ENCODE peak calls at places on chromosomes 1 and 21, in four cellular contexts. W is choroid plexus epithelial cell, I is cardiac muscle cell, F is PC-9. M is an unnamed sample.

GRCh38 chr1:28775121-28775942 is 36.6 kb upstream of the OPRD1 start:
- DNase-seq in F (peak), I (no peak), W (peak), M (peak)

GRCh38 chr1:18290740-18291412 is 183.3 kb downstream of the IGSF21 start:
- DNase-seq in W (no peak), F (no peak), I (peak), M (no peak)

GRCh38 chr1:15134285-15134684 is 19.3 kb upstream of the TMEM51 start:
- DNase-seq in I (no peak), W (no peak), F (no peak), M (no peak)

GRCh38 chr1:145785481-145785880 is 38.4 kb downstream of the RNF115 start:
- DNase-seq in I (no peak), W (peak), F (no peak), M (no peak)

GRCh38 chr1:99728494-99729235 is 37.8 kb downstream of the FRRS1 start:
- DNase-seq in I (peak), F (no peak), W (peak), M (no peak)

GRCh38 chr21:15003463-15004135 is 61.2 kb downstream of the NRIP1 start:
- DNase-seq in F (no peak), I (peak), W (no peak), M (no peak)

GRCh38 chr1:15525043-15525958 is 1.3 kb upstream of the CASP9 start:
- DNase-seq in F (peak), W (no peak), I (no peak), M (no peak)

GRCh38 chr1:178693368-178693767 is 31.7 kb upstream of the RALGPS2 start:
- DNase-seq in I (no peak), W (peak), F (no peak), M (no peak)

GRCh38 chr1:93446837-93447451 is 974 bp upstream of the FNBP1L start:
- DNase-seq in I (no peak), F (peak), W (no peak), M (no peak)

GRCh38 chr1:32900956-32901822 is at the start of gene TMEM54:
- DNase-seq in W (no peak), F (peak), I (peak), M (no peak)

GRCh38 chr1:218499021-218499691 is 154.0 kb downstream of the TGFB2 start:
- DNase-seq in F (peak), W (peak), I (no peak), M (no peak)

GRCh38 chr1:18921506-18922251 is 19.3 kb upstream of the ALDH4A1 start:
- DNase-seq in W (no peak), I (no peak), F (no peak), M (no peak)

GRCh38 chr1:37997256-37998088 is 7.7 kb upstream of the SF3A3 start:
- DNase-seq in W (no peak), I (no peak), F (no peak), M (no peak)

GRCh38 chr1:247228133-247228532 is 27.7 kb upstream of the VN1R5 start:
- DNase-seq in W (peak), I (no peak), F (no peak), M (no peak)
- TF ChIP-seq CTCF in W (peak), I (no peak), F (no peak), M (no peak)

DNA sequence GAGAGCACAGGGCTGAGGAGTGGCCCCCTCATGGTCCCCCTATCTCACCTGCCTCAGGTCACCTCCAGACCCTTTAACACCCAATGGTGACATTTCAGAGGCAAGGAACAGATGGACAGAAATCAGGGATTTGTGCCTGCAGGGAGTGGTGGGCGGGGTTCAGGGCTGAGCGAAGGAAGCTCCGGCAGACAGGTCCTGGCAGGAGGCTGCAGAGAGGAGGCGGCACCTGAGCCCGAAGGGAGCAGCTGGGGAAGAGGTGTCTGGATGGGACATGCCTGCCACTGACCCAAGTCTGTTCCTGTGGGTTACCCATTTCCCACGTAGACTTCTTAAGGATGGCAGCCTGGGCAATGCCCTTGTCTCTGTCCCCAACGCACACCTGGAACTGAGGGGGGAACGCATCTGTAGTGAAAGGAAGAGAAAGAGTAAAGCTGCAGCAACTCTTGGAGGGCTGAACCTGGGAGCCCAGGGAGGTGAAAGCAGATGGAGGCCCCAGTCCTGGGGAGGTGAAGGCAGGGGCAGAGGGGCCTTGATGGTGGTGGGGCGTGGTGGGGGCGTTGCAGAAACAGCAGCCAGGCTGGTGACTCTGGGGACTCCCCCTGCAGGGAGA is 61.6 kb upstream of the ADARB1 start:
- DNase-seq in I (no peak), F (no peak), W (no peak), M (peak)
- TF ChIP-seq CTCF in I (no peak), F (no peak), W (peak), M (no peak)

GRCh38 chr1:184986250-184986649 is 11.9 kb upstream of the NIBAN1 start:
- DNase-seq in F (no peak), W (peak), I (peak), M (no peak)
- TF ChIP-seq CTCF in F (no peak), W (peak), I (peak), M (no peak)

GRCh38 chr1:193285626-193286025 is 99.2 kb upstream of the B3GALT2 start:
- DNase-seq in I (no peak), F (no peak), W (peak), M (no peak)
- TF ChIP-seq CTCF in I (no peak), F (no peak), W (no peak), M (no peak)

DNA sequence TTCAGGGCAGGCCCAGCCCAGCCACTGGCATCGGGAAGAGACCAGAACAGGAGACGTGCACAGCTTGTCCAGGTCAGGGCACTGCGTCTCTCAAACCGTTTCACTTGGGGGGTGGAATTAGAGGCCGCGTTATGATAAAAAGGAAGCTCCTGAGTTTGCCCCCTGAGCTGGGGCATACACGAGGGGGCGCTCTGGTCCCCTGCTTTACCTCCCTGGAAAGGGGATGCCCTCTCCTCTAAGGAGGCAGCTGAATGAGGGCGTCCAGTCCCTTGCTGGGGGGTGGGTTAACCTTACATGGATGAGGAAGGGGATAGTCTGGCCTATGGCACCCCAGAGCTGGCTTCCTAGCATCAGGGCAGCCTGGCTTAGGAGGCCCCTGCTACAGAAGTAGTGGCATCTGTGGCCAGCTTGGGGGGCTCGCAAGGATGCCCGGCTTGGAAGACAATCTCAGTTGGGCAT is 2.3 kb downstream of the MYOG start:
- DNase-seq in F (no peak), W (no peak), I (no peak), M (no peak)
- TF ChIP-seq CTCF in F (no peak), W (no peak), I (no peak), M (no peak)

DNA sequence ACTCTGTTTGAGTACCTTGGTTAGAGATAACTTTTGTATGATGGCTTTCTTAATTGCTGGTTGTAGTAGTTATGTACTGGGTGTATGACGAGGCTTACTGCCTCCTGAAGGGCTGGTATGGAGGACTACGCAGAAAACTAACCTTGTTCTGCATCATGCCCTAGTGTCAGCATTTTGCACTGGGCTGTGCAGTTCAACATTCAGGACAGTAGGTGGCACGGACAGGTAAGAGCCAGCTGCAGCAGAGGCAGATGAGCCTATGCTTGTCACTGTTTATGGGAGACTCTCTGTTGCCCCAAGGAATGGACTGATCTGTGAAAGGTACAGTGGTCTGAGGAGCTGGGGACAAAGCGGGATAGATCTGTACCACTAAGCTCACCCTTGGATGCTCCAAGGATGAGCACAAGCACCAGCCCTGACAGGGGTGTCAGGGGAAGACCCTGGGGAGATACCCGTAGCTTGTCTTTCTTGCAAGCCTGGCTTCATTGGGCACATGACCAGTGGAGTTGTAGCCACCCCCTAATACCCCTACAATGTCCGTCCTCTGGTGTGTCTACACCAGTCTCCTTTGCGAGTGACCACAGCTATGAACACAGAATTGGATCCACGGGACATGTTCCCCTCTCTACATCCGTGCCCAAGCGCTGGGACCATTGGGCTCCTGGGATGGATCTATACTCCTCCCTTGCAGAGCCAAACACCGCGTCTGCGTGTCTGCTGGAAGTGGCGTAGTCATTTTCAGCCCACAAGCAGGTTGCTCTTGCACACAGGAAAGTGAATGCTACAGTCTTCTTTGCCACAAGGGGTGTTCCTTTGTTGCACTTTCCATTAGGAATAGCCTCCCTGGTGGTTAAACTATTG is 51.1 kb upstream of the CFHR3 start:
- DNase-seq in W (peak), F (peak), I (peak), M (no peak)
- TF ChIP-seq CTCF in W (peak), F (peak), I (peak), M (no peak)